ENCODE peak calls at places on chromosome 13, in seven cellular contexts. U is uterus, W is PC-9, K is psoas muscle, Q is GM12878, X is breast epithelium, Z is mucosa of descending colon. N is an unnamed sample.
A peak's percentile ranks its signal among the peaks of the same experiment; 100 is the strongest.

GRCh38 chr13:43041368-43041921 is 18.1 kb downstream of the DNAJC15 start:
- DNase-seq in U (no peak), W (no peak), K (no peak), Q (no peak), X (no peak), Z (no peak), N (no peak)

GRCh38 chr13:28324181-28324789 is 170.6 kb downstream of the FLT1 start:
- DNase-seq in U (peak; percentile 18), W (no peak), K (no peak), Q (peak; percentile 45), X (no peak), Z (no peak), N (peak; percentile 55)

GRCh38 chr13:26133851-26134250 is 82.0 kb upstream of the SHISA2 start:
- DNase-seq in U (no peak), W (no peak), K (no peak), Q (no peak), X (no peak), Z (no peak), N (no peak)

GRCh38 chr13:58994778-58995177 is 1169.0 kb downstream of the DIAPH3 start:
- DNase-seq in U (no peak), W (no peak), K (no peak), Q (no peak), X (no peak), Z (no peak), N (no peak)

GRCh38 chr13:110680852-110681251 is 25.1 kb downstream of the CARS2 start:
- DNase-seq in U (no peak), W (peak; percentile 35), K (no peak), Q (no peak), X (no peak), Z (no peak), N (no peak)

GRCh38 chr13:21289475-21289874 is 113.0 kb downstream of the MRPL57 start:
- DNase-seq in U (no peak), W (no peak), K (no peak), Q (no peak), X (no peak), Z (no peak), N (no peak)

GRCh38 chr13:22761709-22762108 is 419.1 kb upstream of the SGCG start:
- DNase-seq in U (no peak), W (no peak), K (no peak), Q (no peak), X (no peak), Z (no peak), N (no peak)

GRCh38 chr13:111410232-111411021 is 90.0 kb downstream of the TEX29 start:
- DNase-seq in U (no peak), W (no peak), K (no peak), Q (no peak), X (no peak), Z (no peak), N (no peak)

GRCh38 chr13:33249066-33249465 is 36.5 kb downstream of the STARD13 start:
- DNase-seq in U (no peak), W (no peak), K (no peak), Q (no peak), X (no peak), Z (no peak), N (no peak)

GRCh38 chr13:110965755-110966134 is 50.9 kb upstream of the ANKRD10 start:
- DNase-seq in U (no peak), W (no peak), K (no peak), Q (no peak), X (no peak), Z (no peak), N (no peak)

GRCh38 chr13:33556828-33557227 is 261.1 kb upstream of the RFC3 start:
- DNase-seq in U (no peak), W (no peak), K (no peak), Q (no peak), X (no peak), Z (no peak), N (no peak)

GRCh38 chr13:21074601-21075302 is 13.4 kb upstream of the LATS2 start:
- DNase-seq in U (peak; percentile 55), W (no peak), K (no peak), Q (no peak), X (no peak), Z (no peak), N (no peak)

GRCh38 chr13:98848736-98849135 is 96.3 kb upstream of the SLC15A1 start:
- DNase-seq in U (no peak), W (no peak), K (no peak), Q (no peak), X (no peak), Z (no peak), N (no peak)

GRCh38 chr13:72536668-72537399 is 190.6 kb downstream of the MZT1 start:
- DNase-seq in U (no peak), W (no peak), K (no peak), Q (no peak), X (no peak), Z (peak; percentile 46), N (no peak)

GRCh38 chr13:45511310-45512147 is 46.8 kb downstream of the COG3 start:
- DNase-seq in U (no peak), W (peak; percentile 55), K (no peak), Q (peak; percentile 24), X (no peak), Z (no peak), N (no peak)

GRCh38 chr13:47661076-47661475 is 340.0 kb downstream of the SUCLA2 start:
- DNase-seq in U (no peak), W (no peak), K (no peak), Q (no peak), X (no peak), Z (no peak), N (no peak)

GRCh38 chr13:101941095-101941777 is 460.6 kb downstream of the FGF14 start:
- DNase-seq in U (no peak), W (peak; percentile 2), K (no peak), Q (no peak), X (no peak), Z (no peak), N (no peak)

GRCh38 chr13:98804336-98804855 is 51.9 kb upstream of the SLC15A1 start:
- DNase-seq in U (no peak), W (no peak), K (no peak), Q (no peak), X (no peak), Z (no peak), N (no peak)

GRCh38 chr13:76326343-76326742 is 559.9 kb downstream of the KCTD12 start:
- DNase-seq in U (no peak), W (no peak), K (no peak), Q (no peak), X (no peak), Z (no peak), N (no peak)

DNA sequence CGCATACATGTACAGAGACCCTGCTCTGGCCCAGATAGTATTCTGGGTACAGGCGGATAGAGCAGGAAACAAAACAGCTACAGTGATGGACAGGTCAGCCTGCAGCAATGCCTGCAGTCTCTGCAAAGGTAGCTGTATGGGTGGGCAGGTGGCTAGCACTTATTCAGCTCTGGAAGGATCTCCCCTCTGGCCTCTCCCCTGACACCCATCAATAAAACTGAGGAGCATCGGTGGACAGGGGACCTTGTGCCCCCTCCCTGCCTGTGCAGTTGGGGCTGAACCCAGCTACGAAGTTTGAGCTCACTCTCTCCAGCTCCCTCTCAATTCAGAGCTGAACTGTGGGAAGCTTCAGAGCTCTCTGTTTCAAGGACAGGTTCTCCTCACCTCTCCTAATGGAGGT is 1.6 kb downstream of the ALOX5AP start:
- DNase-seq in U (no peak), W (no peak), K (no peak), Q (no peak), X (no peak), Z (no peak), N (no peak)
- H3K4me3 ChIP-seq in U (no peak overlapping the region), W (no peak overlapping the region), K (no peak overlapping the region), Q (peak overlapping the region; percentile 56), X (peak overlapping the region; percentile 5), Z (no peak overlapping the region), N (no peak overlapping the region)

GRCh38 chr13:95155504-95155903 is 145.7 kb downstream of the ABCC4 start:
- DNase-seq in U (no peak), W (no peak), K (no peak), Q (no peak), X (no peak), Z (no peak), N (no peak)

GRCh38 chr13:95153647-95154405 is 147.4 kb downstream of the ABCC4 start:
- DNase-seq in U (no peak), W (no peak), K (no peak), Q (no peak), X (no peak), Z (no peak), N (no peak)

GRCh38 chr13:95155093-95155492 is 146.2 kb downstream of the ABCC4 start:
- DNase-seq in U (no peak), W (no peak), K (no peak), Q (no peak), X (no peak), Z (no peak), N (no peak)

GRCh38 chr13:95154441-95154886 is 146.8 kb downstream of the ABCC4 start:
- DNase-seq in U (no peak), W (no peak), K (no peak), Q (no peak), X (no peak), Z (no peak), N (no peak)

DNA sequence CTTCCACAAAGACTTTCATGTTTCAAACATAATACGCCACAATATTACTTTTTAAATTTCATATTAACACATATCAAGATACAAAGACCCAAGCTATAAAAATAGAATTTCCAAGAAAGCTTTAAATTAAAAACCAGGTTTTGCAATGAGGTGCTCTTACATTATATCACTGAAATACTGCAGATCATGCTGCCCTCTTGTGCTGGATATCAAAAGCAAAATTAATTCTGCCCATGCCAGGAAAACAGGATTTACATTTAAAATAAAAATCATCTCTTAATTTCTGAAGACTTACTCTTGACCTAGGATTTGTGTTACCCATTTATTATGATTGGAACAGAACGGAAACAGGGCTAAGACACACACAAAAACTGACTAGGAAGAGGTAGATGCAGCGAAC is 145.0 kb downstream of the ABCC4 start:
- DNase-seq in U (no peak), W (no peak), K (no peak), Q (no peak), X (no peak), Z (no peak), N (no peak)
- TF ChIP-seq CTCF in U (no peak), W (peak; percentile 62), K (no peak), Q (no peak), X (no peak), Z (no peak), N (no peak)

DNA sequence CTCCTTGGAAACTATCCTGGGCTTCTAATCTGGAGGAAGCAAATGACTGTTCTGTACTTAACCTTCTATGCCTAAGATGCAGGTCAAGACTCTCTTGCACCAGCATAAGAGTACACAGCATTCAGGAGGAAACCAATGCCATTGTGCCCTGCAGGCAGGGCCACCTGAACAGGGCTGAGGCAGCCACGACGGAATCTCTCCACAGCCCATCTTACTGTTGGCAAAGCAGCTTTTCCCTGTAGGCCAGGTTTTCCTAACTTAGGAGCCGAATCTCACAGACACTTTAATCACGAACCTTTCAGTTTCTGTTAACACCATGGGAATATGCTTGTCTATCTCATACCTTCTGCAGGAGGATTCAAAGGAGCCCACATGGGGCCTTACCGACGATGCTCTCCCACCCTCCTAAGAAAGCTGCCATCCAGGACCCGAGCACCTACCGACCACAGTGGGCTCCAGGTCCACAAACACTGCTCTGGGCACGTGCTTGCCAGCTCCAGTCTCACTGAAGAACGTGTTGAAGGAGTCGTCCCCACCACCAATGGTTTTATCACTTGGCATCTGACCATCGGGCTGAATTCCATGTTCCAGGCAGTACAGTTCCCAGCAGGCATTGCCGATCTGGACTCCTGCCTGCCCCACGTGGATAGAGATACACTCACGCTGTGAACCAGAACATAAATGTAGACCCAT is 2.6 kb downstream of the TUBA3C start:
- DNase-seq in U (no peak), W (no peak), K (no peak), Q (no peak), X (no peak), Z (no peak), N (no peak)
- H3K9me3 ChIP-seq in U (no peaks in the 10 kb centered on the region), W (no peaks in the 10 kb centered on the region), K (no peaks in the 10 kb centered on the region), Q (no peaks in the 10 kb centered on the region), X (no peaks in the 10 kb centered on the region), Z (peaks cover 81% of the 10 kb centered on the region), N (no peaks in the 10 kb centered on the region)

GRCh38 chr13:36131215-36131930 is at the start of gene DCLK1:
- DNase-seq in U (peak; percentile 76), W (no peak), K (peak; percentile 88), Q (no peak), X (no peak), Z (peak; percentile 67), N (peak; percentile 34)
- H3K4me3 ChIP-seq in U (peak within 1 kb of the TSS; percentile 45), W (peak within 1 kb of the TSS; percentile 54), K (peak within 1 kb of the TSS; percentile 60), Q (no peak within 1 kb of the TSS), X (peak within 1 kb of the TSS; percentile 61), Z (no peak within 1 kb of the TSS), N (peak within 1 kb of the TSS; percentile 42)